ENCODE peak calls at places on chromosomes 12 and 14, in ten cellular contexts. L is substantia nigra; X is NCI-H446; K is endothelial cell; T is B cell; O is tibial artery; R is cardiac muscle cell; Q is fibroblast of lung; F is ovary; M is activated T-helper 1 cell treated with anti-CD3 and anti-CD28 coated beads, Interleukin-2, amount 50 U/mL, for 16 hours. J is an unnamed sample.

GRCh38 chr12:92396647-92397258 is 251.1 kb upstream of the BTG1 start:
- DNase-seq in F (no peak), O (no peak), K (no peak), R (peak; percentile 7), M (no peak), Q (peak; percentile 46), L (no peak), X (no peak), T (no peak), J (no peak)

GRCh38 chr12:106118-106561 is 39.6 kb downstream of the IQSEC3 start:
- DNase-seq in O (no peak), K (peak; percentile 39), Q (no peak), R (no peak), T (no peak), M (no peak), F (no peak), X (no peak), L (no peak), J (peak; percentile 86)

GRCh38 chr12:1544991-1545700 is 49.2 kb downstream of the FBXL14 start:
- DNase-seq in K (no peak), O (peak; percentile 69), L (no peak), Q (peak; percentile 73), M (no peak), X (no peak), R (peak; percentile 62), T (no peak), F (no peak), J (no peak)

GRCh38 chr12:121295123-121295745 is 1.3 kb downstream of the CAMKK2 start:
- DNase-seq in R (no peak), T (no peak), Q (no peak), X (no peak), F (no peak), M (no peak), K (no peak), O (no peak), L (no peak), J (peak; percentile 17)

GRCh38 chr12:2415568-2415944 is 362.8 kb downstream of the CACNA1C start:
- DNase-seq in M (no peak), K (no peak), T (no peak), O (no peak), R (no peak), F (no peak), X (no peak), Q (no peak), L (no peak), J (no peak)

GRCh38 chr14:88194531-88194930 is 128.5 kb downstream of the KCNK10 start:
- DNase-seq in F (no peak), Q (no peak), X (no peak), R (no peak), T (no peak), K (no peak), M (no peak), L (no peak), O (no peak), J (no peak)

GRCh38 chr14:91325211-91325610 is 80.7 kb upstream of the GPR68 start:
- DNase-seq in Q (no peak), F (no peak), K (no peak), L (no peak), M (no peak), R (no peak), O (no peak), X (no peak), T (no peak), J (no peak)

GRCh38 chr12:86735851-86736250 is 479.7 kb upstream of the MGAT4C start:
- DNase-seq in O (no peak), M (no peak), K (no peak), Q (no peak), X (no peak), F (no peak), T (no peak), L (no peak), R (no peak), J (no peak)